ENCODE peak calls at places on chromosomes 11 and 22, in ten cellular contexts. G is mammary epithelial cell, W is GM23248, Q is fibroblast of lung, C is HepG2, P is GM23338, J is keratinocyte, N is DND-41, U is neural progenitor cell, S is K562. Y is an unnamed sample. For H3K4me1, the result is how much of the 10 kb centered on the place peaks cover.

GRCh38 chr11:31810779-31811647 is at the start of gene PAX6:
- DNase-seq in G (peak), W (peak), Q (no peak), C (peak), P (peak), J (peak), N (no peak), U (peak), S (peak), Y (peak)

GRCh38 chr11:114821626-114822025 is 143.3 kb downstream of the NXPE2 start:
- DNase-seq in G (peak), W (peak), Q (no peak), C (no peak), P (peak), J (no peak), N (no peak), U (no peak), S (peak), Y (no peak)

GRCh38 chr11:35364101-35364780 is 55.1 kb downstream of the SLC1A2 start:
- DNase-seq in G (peak), W (peak), Q (peak), C (no peak), P (no peak), J (no peak), N (no peak), U (peak), S (no peak), Y (peak)

GRCh38 chr11:37712246-37712645 is 1114.2 kb upstream of the RAG2 start:
- DNase-seq in G (no peak), W (no peak), Q (peak), C (no peak), P (peak), J (no peak), N (no peak), U (peak), S (no peak), Y (peak)

GRCh38 chr11:86745571-86745970 is 54.8 kb upstream of the PRSS23 start:
- DNase-seq in G (peak), W (peak), Q (no peak), C (no peak), P (no peak), J (no peak), N (no peak), U (no peak), S (no peak), Y (no peak)

GRCh38 chr22:44942056-44942455 is 67.7 kb downstream of the PHF21B start:
- DNase-seq in G (no peak), W (no peak), Q (no peak), C (no peak), P (no peak), J (no peak), N (no peak), U (no peak), S (no peak), Y (no peak)

GRCh38 chr22:43476751-43477150 is 64.9 kb downstream of the MPPED1 start:
- DNase-seq in G (no peak), W (no peak), Q (no peak), C (no peak), P (no peak), J (no peak), N (no peak), U (no peak), S (no peak), Y (no peak)

GRCh38 chr11:119284344-119285157 is 32.4 kb downstream of the MCAM start:
- DNase-seq in G (peak), W (peak), Q (peak), C (peak), P (peak), J (no peak), N (no peak), U (peak), S (no peak), Y (peak)

GRCh38 chr11:73670808-73671207 is 24.4 kb downstream of the PLEKHB1 start:
- DNase-seq in G (no peak), W (no peak), Q (no peak), C (no peak), P (no peak), J (no peak), N (no peak), U (no peak), S (no peak), Y (no peak)

GRCh38 chr11:64165842-64166635 is at the start of gene MACROD1:
- DNase-seq in G (peak), W (peak), Q (peak), C (peak), P (peak), J (no peak), N (peak), U (peak), S (peak), Y (peak)

GRCh38 chr22:30078320-30079311 is 1.6 kb upstream of the HORMAD2 start:
- DNase-seq in G (peak), W (no peak), Q (no peak), C (no peak), P (peak), J (no peak), N (peak), U (no peak), S (no peak), Y (peak)

GRCh38 chr11:88398372-88399140 is 61.0 kb upstream of the CTSC start:
- DNase-seq in G (peak), W (peak), Q (peak), C (peak), P (no peak), J (no peak), N (no peak), U (no peak), S (no peak), Y (no peak)

GRCh38 chr11:25769287-25769686 is 562.6 kb upstream of the ANO3 start:
- DNase-seq in G (no peak), W (peak), Q (peak), C (no peak), P (no peak), J (no peak), N (no peak), U (no peak), S (no peak), Y (no peak)

GRCh38 chr11:70297341-70297740 is 26.9 kb downstream of the PPFIA1 start:
- DNase-seq in G (peak), W (peak), Q (no peak), C (no peak), P (no peak), J (peak), N (no peak), U (no peak), S (no peak), Y (no peak)

GRCh38 chr22:26671317-26672059 is 14.1 kb downstream of the MIAT start:
- DNase-seq in G (peak), W (no peak), Q (no peak), C (no peak), P (peak), J (peak), N (peak), U (no peak), S (no peak), Y (no peak)

GRCh38 chr11:102420547-102420946 is 32.0 kb downstream of the TMEM123 start:
- DNase-seq in G (no peak), W (no peak), Q (no peak), C (no peak), P (no peak), J (no peak), N (no peak), U (no peak), S (no peak), Y (no peak)

GRCh38 chr11:2383823-2384722 is 7.0 kb downstream of the CD81 start:
- DNase-seq in G (no peak), W (peak), Q (no peak), C (no peak), P (peak), J (peak), N (no peak), U (no peak), S (peak), Y (no peak)

GRCh38 chr11:2385156-2386151 is 8.3 kb downstream of the CD81 start:
- DNase-seq in G (no peak), W (no peak), Q (no peak), C (no peak), P (no peak), J (no peak), N (peak), U (no peak), S (no peak), Y (no peak)

GRCh38 chr11:2382927-2383822 is 6.1 kb downstream of the CD81 start:
- DNase-seq in G (no peak), W (peak), Q (peak), C (no peak), P (peak), J (no peak), N (no peak), U (no peak), S (no peak), Y (no peak)

GRCh38 chr11:2386591-2386990 is 9.5 kb downstream of the CD81 start:
- DNase-seq in G (no peak), W (no peak), Q (no peak), C (no peak), P (no peak), J (no peak), N (no peak), U (no peak), S (no peak), Y (no peak)

GRCh38 chr11:2384723-2385041 is 7.6 kb downstream of the CD81 start:
- DNase-seq in G (no peak), W (no peak), Q (no peak), C (no peak), P (no peak), J (no peak), N (no peak), U (no peak), S (no peak), Y (no peak)
- H3K4me1 ChIP-seq in G (half or more), W (under half), Q (half or more), C (under half), P (under half), J (half or more), N (under half), U (under half), S (under half), Y (under half)

DNA sequence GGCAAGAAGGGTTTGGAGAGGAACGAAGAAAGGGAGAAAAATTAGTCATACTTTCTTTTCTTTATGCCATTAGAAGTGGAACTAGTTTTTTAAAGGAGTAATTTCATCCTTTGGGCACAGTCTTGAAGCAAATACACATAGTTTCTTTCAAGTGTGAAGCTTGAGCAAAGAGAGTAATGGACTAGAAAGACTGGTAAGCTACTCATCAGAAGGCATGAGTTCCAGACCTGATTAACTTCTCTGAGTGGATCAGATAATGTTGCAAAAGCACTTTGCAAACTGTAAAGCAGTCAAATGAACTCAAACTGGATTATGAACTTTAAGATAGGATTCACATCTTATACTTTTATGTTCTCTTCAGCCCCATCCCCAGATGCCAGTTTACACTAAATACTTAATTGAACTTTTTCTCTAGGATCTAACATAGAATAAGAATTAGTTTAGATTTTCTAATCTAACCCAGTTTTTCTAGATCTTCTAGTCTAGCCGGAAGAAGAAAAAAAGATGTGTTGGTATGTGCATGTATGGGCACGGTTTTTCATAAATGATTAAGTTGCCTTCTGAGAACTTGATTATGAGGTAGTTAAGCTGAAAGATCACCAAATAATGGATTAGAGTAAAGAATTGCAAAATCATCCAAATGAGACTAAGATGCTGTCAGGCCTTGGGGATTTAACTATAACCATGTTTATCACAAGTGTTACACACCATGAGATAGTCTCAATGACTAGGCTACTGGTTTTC is 2.5 kb downstream of the DDIAS start:
- DNase-seq in G (no peak), W (no peak), Q (no peak), C (no peak), P (no peak), J (no peak), N (no peak), U (no peak), S (no peak), Y (no peak)
- TF ChIP-seq EZH2 in G (no peak), W (no peak), Q (no peak), C (no peak), P (no peak), J (no peak), N (no peak), U (no peak), S (no peak), Y (no peak)

GRCh38 chr22:48802576-48802975 is 1025.1 kb downstream of the BRD1 start:
- DNase-seq in G (no peak), W (no peak), Q (no peak), C (no peak), P (no peak), J (no peak), N (no peak), U (no peak), S (no peak), Y (no peak)
- H3K4me3 ChIP-seq in G (no peak), W (no peak), Q (no peak), C (no peak), P (no peak), J (no peak), N (no peak), U (no peak), S (no peak), Y (no peak)

GRCh38 chr11:126328938-126329643 is 25.2 kb downstream of the DCPS start:
- DNase-seq in G (no peak), W (no peak), Q (no peak), C (no peak), P (no peak), J (no peak), N (no peak), U (no peak), S (no peak), Y (no peak)

GRCh38 chr11:126328444-126328843 is 24.6 kb downstream of the DCPS start:
- DNase-seq in G (no peak), W (no peak), Q (no peak), C (no peak), P (no peak), J (no peak), N (no peak), U (no peak), S (no peak), Y (no peak)

GRCh38 chr11:126329644-126330200 is 25.8 kb upstream of the ST3GAL4 start:
- DNase-seq in G (no peak), W (peak), Q (no peak), C (no peak), P (no peak), J (no peak), N (no peak), U (no peak), S (no peak), Y (no peak)

GRCh38 chr11:126328001-126328390 is 24.1 kb downstream of the DCPS start:
- DNase-seq in G (no peak), W (no peak), Q (no peak), C (no peak), P (no peak), J (no peak), N (no peak), U (no peak), S (no peak), Y (no peak)

GRCh38 chr11:126327280-126328000 is 23.6 kb downstream of the DCPS start:
- DNase-seq in G (no peak), W (no peak), Q (no peak), C (no peak), P (no peak), J (no peak), N (no peak), U (no peak), S (no peak), Y (no peak)
- H3K4me1 ChIP-seq in G (under half), W (under half), Q (under half), C (under half), P (under half), J (under half), N (under half), U (under half), S (under half), Y (under half)

DNA sequence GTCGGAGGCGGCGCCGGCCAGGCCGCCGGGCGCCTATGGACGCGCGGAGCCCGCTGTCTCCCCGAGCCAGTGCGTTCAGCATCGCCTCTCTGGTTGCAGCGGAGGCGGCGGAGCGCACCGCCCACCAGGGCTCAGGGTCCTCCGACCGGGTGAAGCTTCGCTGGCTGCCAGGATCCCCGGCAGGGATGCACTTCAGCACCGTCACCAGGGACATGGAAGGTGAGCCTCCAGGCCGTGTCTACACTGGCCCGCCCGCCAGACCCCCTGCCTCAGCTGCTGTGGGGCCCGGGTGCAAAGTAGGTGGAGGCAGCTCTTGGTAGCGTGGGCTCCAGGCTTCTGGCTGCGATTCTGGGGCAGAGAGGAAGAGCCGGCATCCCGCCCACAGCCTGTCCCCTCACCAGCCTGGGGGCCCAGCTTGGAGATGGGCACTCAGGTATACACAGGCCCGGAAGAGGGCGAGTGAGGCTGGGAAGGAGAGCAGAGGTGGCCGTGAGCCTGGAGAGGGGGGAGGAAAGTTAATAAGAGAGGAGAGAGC is 1.1 kb upstream of the TBX1 start:
- DNase-seq in G (no peak), W (peak), Q (no peak), C (no peak), P (peak), J (no peak), N (no peak), U (peak), S (no peak), Y (peak)
- TF ChIP-seq EZH2 in G (peak), W (no peak), Q (peak), C (no peak), P (no peak), J (peak), N (no peak), U (peak), S (no peak), Y (no peak)

DNA sequence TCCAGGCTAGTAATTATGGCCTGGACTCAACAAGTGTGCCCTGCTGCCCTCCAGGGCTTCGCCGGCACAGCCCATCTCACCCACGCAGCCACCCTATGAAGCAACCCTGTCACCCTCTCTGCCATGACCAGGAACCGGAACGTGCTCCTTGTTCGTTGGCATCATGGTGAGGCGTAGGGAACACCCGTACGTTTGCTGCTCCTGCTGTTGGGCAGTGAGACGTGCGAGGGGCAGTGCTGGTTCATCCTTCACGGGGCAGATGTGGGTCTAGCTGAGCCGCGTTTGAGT is 20.7 kb downstream of the NADSYN1 start:
- DNase-seq in G (no peak), W (no peak), Q (no peak), C (no peak), P (no peak), J (no peak), N (no peak), U (no peak), S (no peak), Y (no peak)
- H3K4me3 ChIP-seq in G (no peak), W (no peak), Q (no peak), C (no peak), P (no peak), J (no peak), N (no peak), U (no peak), S (no peak), Y (no peak)

GRCh38 chr11:75522645-75523044 is 3.1 kb downstream of the GDPD5 start:
- DNase-seq in G (no peak), W (no peak), Q (no peak), C (no peak), P (no peak), J (no peak), N (no peak), U (no peak), S (no peak), Y (no peak)
- H3K4me1 ChIP-seq in G (under half), W (under half), Q (under half), C (half or more), P (under half), J (under half), N (under half), U (under half), S (under half), Y (under half)